ENCODE peak calls at places on chromosomes 3 and 15, in four cellular contexts. T is cardiac fibroblast, K is fibroblast of lung, U is HepG2. A is an unnamed sample.

GRCh38 chr15:79310612-79310984 is 314 bp upstream of the TMED3 start:
- DNase-seq in K (peak), T (peak), U (peak), A (no peak)

GRCh38 chr3:153096611-153097200 is 65.3 kb upstream of the RAP2B start:
- DNase-seq in K (no peak), T (no peak), U (no peak), A (no peak)

GRCh38 chr15:72197460-72198409 is at the start of gene GRAMD2A:
- DNase-seq in K (peak), U (no peak), T (peak), A (no peak)

GRCh38 chr15:52392008-52392687 is 96.5 kb upstream of the MYO5C start:
- DNase-seq in K (no peak), U (no peak), T (peak), A (no peak)

GRCh38 chr3:45988804-45989203 is 6.8 kb downstream of the FYCO1 start:
- DNase-seq in T (peak), U (no peak), K (peak), A (no peak)

GRCh38 chr15:74421302-74422245 is 12.2 kb downstream of the SEMA7A start:
- DNase-seq in T (no peak), U (peak), K (no peak), A (no peak)

GRCh38 chr15:83289160-83289559 is 4.7 kb upstream of the BNC1 start:
- DNase-seq in U (no peak), K (no peak), T (no peak), A (no peak)

GRCh38 chr3:16825617-16826204 is 59.0 kb upstream of the PLCL2 start:
- DNase-seq in K (no peak), T (peak), U (no peak), A (no peak)

GRCh38 chr15:76298986-76299385 is 12.3 kb downstream of the ETFA start:
- DNase-seq in U (no peak), K (no peak), T (no peak), A (no peak)

GRCh38 chr3:49362579-49362978 is 4.4 kb upstream of the GPX1 start:
- DNase-seq in U (no peak), K (no peak), T (no peak), A (no peak)

GRCh38 chr15:100945006-100945405 is 25.8 kb downstream of the LRRK1 start:
- DNase-seq in T (no peak), U (no peak), K (peak), A (no peak)

GRCh38 chr3:37962906-37963486 is 27.6 kb upstream of the VILL start:
- DNase-seq in U (no peak), K (no peak), T (no peak), A (no peak)

GRCh38 chr3:96813134-96813819 is 1.1 kb upstream of the EPHA6 start:
- DNase-seq in K (peak), U (peak), T (peak), A (no peak)

GRCh38 chr3:135739755-135740154 is 225.8 kb upstream of the PPP2R3A start:
- DNase-seq in K (no peak), U (no peak), T (no peak), A (no peak)

GRCh38 chr3:135736740-135737139 is 228.8 kb upstream of the PPP2R3A start:
- DNase-seq in K (no peak), U (peak), T (no peak), A (no peak)
- TF ChIP-seq CTCF in K (no peak), U (peak), T (no peak), A (no peak)

GRCh38 chr3:30752961-30753360 is 141.5 kb downstream of the GADL1 start:
- DNase-seq in K (peak), U (peak), T (peak), A (no peak)

GRCh38 chr3:30749230-30749629 is 142.8 kb downstream of the TGFBR2 start:
- DNase-seq in U (no peak), K (no peak), T (no peak), A (no peak)

GRCh38 chr3:30750967-30751366 is 143.5 kb downstream of the GADL1 start:
- DNase-seq in K (no peak), T (no peak), U (no peak), A (no peak)

GRCh38 chr3:30747771-30748281 is 141.4 kb downstream of the TGFBR2 start:
- DNase-seq in U (peak), T (peak), K (peak), A (no peak)

GRCh38 chr3:30751610-30752299 is 142.7 kb downstream of the GADL1 start:
- DNase-seq in T (peak), U (peak), K (peak), A (no peak)
- TF ChIP-seq CTCF in T (peak), U (peak), K (peak), A (peak)

GRCh38 chr3:185823280-185824044 is 1.4 kb downstream of the IGF2BP2 start:
- DNase-seq in U (no peak), K (peak), T (peak), A (peak)
- TF ChIP-seq CTCF in U (peak), K (peak), T (peak), A (no peak)

GRCh38 chr3:132342183-132342582 is 25.0 kb downstream of the ACP3 start:
- DNase-seq in K (peak), T (peak), U (no peak), A (no peak)
- TF ChIP-seq CTCF in K (peak), T (no peak), U (no peak), A (no peak)

DNA sequence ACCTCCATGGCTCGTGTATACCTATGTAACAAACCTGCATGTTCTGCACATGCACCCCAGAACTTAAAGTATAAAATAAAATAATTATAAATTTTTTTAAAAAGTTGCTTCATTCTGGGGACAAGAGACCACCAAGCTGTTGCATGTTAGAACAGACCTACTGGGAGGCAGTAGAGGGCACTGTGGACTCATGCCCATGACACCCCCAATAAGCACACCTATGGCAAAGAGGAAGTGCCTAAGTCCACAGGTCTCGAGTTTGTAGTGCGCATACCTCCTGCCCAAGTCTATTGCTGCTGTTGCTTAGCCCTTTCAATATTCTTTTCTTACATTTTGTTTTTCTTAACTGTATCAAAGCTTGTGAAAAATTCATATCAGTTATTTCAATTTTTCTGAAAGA is 267.9 kb upstream of the THBS1 start:
- DNase-seq in U (peak), T (no peak), K (no peak), A (no peak)
- TF ChIP-seq CTCF in U (peak), T (peak), K (no peak), A (no peak)

GRCh38 chr15:89494006-89494405 is 2.4 kb downstream of the RHCG start:
- DNase-seq in T (no peak), K (no peak), U (no peak), A (no peak)

GRCh38 chr15:89492934-89493631 is 3.3 kb downstream of the RHCG start:
- DNase-seq in K (no peak), T (no peak), U (no peak), A (no peak)

GRCh38 chr15:89495638-89496145 is 691 bp downstream of the RHCG start:
- DNase-seq in T (no peak), K (no peak), U (no peak), A (no peak)

GRCh38 chr15:89496155-89497098 is at the start of gene RHCG:
- DNase-seq in U (peak), T (peak), K (peak), A (no peak)

DNA sequence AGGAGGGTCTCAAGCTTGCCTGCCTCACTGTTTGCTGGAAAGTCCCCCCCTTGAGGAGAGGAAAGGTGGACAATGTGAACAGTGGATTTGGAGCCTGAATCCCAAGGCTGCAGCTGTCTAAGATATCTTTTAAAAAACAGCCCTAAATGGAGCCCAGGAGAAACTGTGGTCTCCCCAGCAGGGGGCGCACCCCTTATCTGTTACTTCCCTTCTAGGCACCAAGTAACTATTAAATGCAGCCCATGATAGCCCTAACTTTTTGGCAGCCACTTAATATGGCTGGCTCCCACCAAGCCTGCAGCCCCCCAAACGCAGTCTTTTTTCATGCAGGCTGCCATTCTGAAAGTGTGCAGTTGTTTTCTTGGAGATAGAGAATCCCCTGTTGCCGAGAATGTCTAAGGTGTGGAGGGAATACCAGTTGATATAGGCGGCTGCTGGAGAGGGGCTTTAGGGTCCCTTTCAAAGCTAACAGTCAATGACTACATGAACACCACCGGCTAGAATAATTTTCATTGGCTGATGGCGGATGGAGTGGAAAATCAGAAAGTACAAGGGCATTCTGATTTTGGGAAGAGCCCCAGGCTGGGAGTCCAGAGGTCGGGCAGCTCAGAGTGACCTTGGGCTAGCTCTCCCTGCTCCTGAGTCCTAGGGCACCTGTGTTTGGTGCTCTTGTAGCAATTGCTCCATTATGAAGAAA is 1.3 kb downstream of the RHCG start:
- DNase-seq in T (no peak), U (no peak), K (peak), A (no peak)
- TF ChIP-seq CTCF in T (peak), U (peak), K (peak), A (no peak)

GRCh38 chr3:136639069-136639468 is 113.1 kb downstream of the STAG1 start:
- DNase-seq in K (no peak), T (no peak), U (no peak), A (no peak)
- TF ChIP-seq CTCF in K (no peak), T (no peak), U (no peak), A (no peak)

A was measured in natural killer cell.